ENCODE peak calls at places on chromosomes 11 and 22, in five cellular contexts. One of them, this sample, is unnamed.

GRCh38 chr11:72814831-72815618 is 814 bp downstream of the ATG16L2 start:
- DNase-seq in GM12892: no peak
- DNase-seq in uterus: no peak
- DNase-seq in body of pancreas: peak
- DNase-seq in heart left ventricle: no peak
- DNase-seq in this sample: peak

GRCh38 chr11:124644426-124645280 is 22.0 kb downstream of the TBRG1 start:
- DNase-seq in GM12892: no peak
- DNase-seq in uterus: peak
- DNase-seq in body of pancreas: peak
- DNase-seq in heart left ventricle: no peak
- DNase-seq in this sample: peak

GRCh38 chr22:36385491-36386350 is 2.0 kb downstream of the MYH9 start:
- DNase-seq in heart left ventricle: no peak
- DNase-seq in uterus: peak
- DNase-seq in body of pancreas: peak
- DNase-seq in GM12892: no peak
- DNase-seq in this sample: no peak

GRCh38 chr11:119339581-119340334 is 925 bp downstream of the C1QTNF5 start:
- DNase-seq in heart left ventricle: peak
- DNase-seq in body of pancreas: peak
- DNase-seq in uterus: peak
- DNase-seq in GM12892: no peak
- DNase-seq in this sample: no peak

GRCh38 chr11:68004551-68005335 is 846 bp upstream of the UNC93B1 start:
- DNase-seq in uterus: no peak
- DNase-seq in GM12892: no peak
- DNase-seq in heart left ventricle: no peak
- DNase-seq in body of pancreas: no peak
- DNase-seq in this sample: no peak

GRCh38 chr11:69312418-69313399 is 18.8 kb downstream of the MYEOV start:
- DNase-seq in heart left ventricle: peak
- DNase-seq in uterus: no peak
- DNase-seq in GM12892: no peak
- DNase-seq in body of pancreas: peak
- DNase-seq in this sample: no peak

GRCh38 chr11:131533164-131533563 is 162.7 kb downstream of the NTM start:
- DNase-seq in GM12892: no peak
- DNase-seq in uterus: no peak
- DNase-seq in body of pancreas: no peak
- DNase-seq in heart left ventricle: no peak
- DNase-seq in this sample: no peak

GRCh38 chr11:117597083-117597482 is 199.9 kb downstream of the DSCAML1 start:
- DNase-seq in heart left ventricle: no peak
- DNase-seq in GM12892: no peak
- DNase-seq in body of pancreas: peak
- DNase-seq in uterus: no peak
- DNase-seq in this sample: peak

GRCh38 chr11:68461284-68461861 is 821 bp downstream of the PPP6R3 start:
- DNase-seq in uterus: no peak
- DNase-seq in heart left ventricle: no peak
- DNase-seq in GM12892: no peak
- DNase-seq in body of pancreas: peak
- DNase-seq in this sample: peak

GRCh38 chr11:58546841-58547240 is 28.8 kb downstream of the LPXN start:
- DNase-seq in GM12892: no peak
- DNase-seq in body of pancreas: no peak
- DNase-seq in heart left ventricle: no peak
- DNase-seq in uterus: no peak
- DNase-seq in this sample: no peak

GRCh38 chr11:848380-848931 is 5.8 kb downstream of the TSPAN4 start:
- DNase-seq in body of pancreas: peak
- DNase-seq in GM12892: peak
- DNase-seq in uterus: no peak
- DNase-seq in heart left ventricle: no peak
- DNase-seq in this sample: peak

GRCh38 chr11:73308003-73308962 is at the start of gene ARHGEF17:
- DNase-seq in GM12892: no peak
- DNase-seq in body of pancreas: peak
- DNase-seq in heart left ventricle: peak
- DNase-seq in uterus: peak
- DNase-seq in this sample: no peak

GRCh38 chr11:16791494-16791961 is 53.1 kb downstream of the C11orf58 start:
- DNase-seq in GM12892: no peak
- DNase-seq in heart left ventricle: no peak
- DNase-seq in uterus: no peak
- DNase-seq in body of pancreas: no peak
- DNase-seq in this sample: peak

GRCh38 chr11:78564037-78564888 is 10.4 kb downstream of the NARS2 start:
- DNase-seq in body of pancreas: peak
- DNase-seq in heart left ventricle: no peak
- DNase-seq in GM12892: no peak
- DNase-seq in uterus: no peak
- DNase-seq in this sample: no peak

GRCh38 chr11:61372659-61373058 is 10.5 kb downstream of the TMEM138 start:
- DNase-seq in GM12892: no peak
- DNase-seq in uterus: no peak
- DNase-seq in heart left ventricle: no peak
- DNase-seq in body of pancreas: no peak
- DNase-seq in this sample: no peak

GRCh38 chr11:85310479-85310878 is 316.7 kb downstream of the DLG2 start:
- DNase-seq in GM12892: no peak
- DNase-seq in uterus: no peak
- DNase-seq in heart left ventricle: no peak
- DNase-seq in body of pancreas: no peak
- DNase-seq in this sample: no peak

GRCh38 chr11:61718613-61719302 is 33.7 kb upstream of the MYRF start:
- DNase-seq in GM12892: no peak
- DNase-seq in body of pancreas: no peak
- DNase-seq in uterus: peak
- DNase-seq in heart left ventricle: no peak
- DNase-seq in this sample: no peak

GRCh38 chr22:36267058-36267457 is 14.1 kb downstream of the APOL1 start:
- DNase-seq in body of pancreas: no peak
- DNase-seq in uterus: peak
- DNase-seq in heart left ventricle: no peak
- DNase-seq in GM12892: no peak
- DNase-seq in this sample: no peak

GRCh38 chr11:18379201-18379600 is 15.2 kb upstream of the LDHA start:
- DNase-seq in GM12892: no peak
- DNase-seq in body of pancreas: peak
- DNase-seq in heart left ventricle: no peak
- DNase-seq in uterus: no peak
- DNase-seq in this sample: no peak

GRCh38 chr11:17547051-17547577 is at the start of gene OTOG:
- DNase-seq in GM12892: no peak
- DNase-seq in body of pancreas: no peak
- DNase-seq in heart left ventricle: no peak
- DNase-seq in uterus: no peak
- DNase-seq in this sample: no peak

GRCh38 chr11:61890536-61891330 is 612 bp downstream of the FADS3 start:
- DNase-seq in heart left ventricle: no peak
- DNase-seq in uterus: peak
- DNase-seq in GM12892: no peak
- DNase-seq in body of pancreas: peak
- DNase-seq in this sample: peak

GRCh38 chr11:61949169-61950034 is 749 bp upstream of the BEST1 start:
- DNase-seq in uterus: peak
- DNase-seq in body of pancreas: peak
- DNase-seq in GM12892: no peak
- DNase-seq in heart left ventricle: peak
- DNase-seq in this sample: peak

GRCh38 chr22:49767355-49768062 is 60.2 kb downstream of the BRD1 start:
- DNase-seq in heart left ventricle: peak
- DNase-seq in GM12892: no peak
- DNase-seq in uterus: no peak
- DNase-seq in body of pancreas: no peak
- DNase-seq in this sample: peak

GRCh38 chr22:17628304-17629166 is at the start of gene ATP6V1E1:
- DNase-seq in body of pancreas: peak
- DNase-seq in heart left ventricle: peak
- DNase-seq in GM12892: peak
- DNase-seq in uterus: peak
- DNase-seq in this sample: peak

GRCh38 chr11:96307748-96308133 is 35.3 kb downstream of the MAML2 start:
- DNase-seq in GM12892: no peak
- DNase-seq in heart left ventricle: no peak
- DNase-seq in body of pancreas: no peak
- DNase-seq in uterus: no peak
- DNase-seq in this sample: no peak

GRCh38 chr22:27251563-27251962 is 550.0 kb downstream of the MN1 start:
- DNase-seq in heart left ventricle: no peak
- DNase-seq in body of pancreas: peak
- DNase-seq in GM12892: no peak
- DNase-seq in uterus: no peak
- DNase-seq in this sample: no peak

GRCh38 chr11:130729678-130730300 is 186.5 kb downstream of the SNX19 start:
- DNase-seq in body of pancreas: no peak
- DNase-seq in heart left ventricle: no peak
- DNase-seq in uterus: no peak
- DNase-seq in GM12892: no peak
- DNase-seq in this sample: no peak

GRCh38 chr11:134025086-134025437 is 43.8 kb upstream of the JAM3 start:
- DNase-seq in uterus: no peak
- DNase-seq in heart left ventricle: peak
- DNase-seq in GM12892: no peak
- DNase-seq in body of pancreas: no peak
- DNase-seq in this sample: peak

GRCh38 chr22:22076937-22077703 is 94.5 kb upstream of the TOP3B start:
- DNase-seq in body of pancreas: no peak
- DNase-seq in uterus: no peak
- DNase-seq in heart left ventricle: no peak
- DNase-seq in GM12892: no peak
- DNase-seq in this sample: no peak

GRCh38 chr11:78203184-78203583 is 14.5 kb downstream of the USP35 start:
- DNase-seq in body of pancreas: peak
- DNase-seq in heart left ventricle: no peak
- DNase-seq in GM12892: no peak
- DNase-seq in uterus: no peak
- DNase-seq in this sample: no peak

GRCh38 chr11:60867871-60868681 is 734 bp downstream of the ZP1 start:
- DNase-seq in uterus: no peak
- DNase-seq in heart left ventricle: no peak
- DNase-seq in body of pancreas: no peak
- DNase-seq in GM12892: no peak
- DNase-seq in this sample: no peak

GRCh38 chr22:46006379-46007002 is 29.5 kb upstream of the WNT7B start:
- DNase-seq in body of pancreas: peak
- DNase-seq in heart left ventricle: peak
- DNase-seq in uterus: peak
- DNase-seq in GM12892: peak
- DNase-seq in this sample: peak
- TF ChIP-seq POLR2A in body of pancreas: no peak
- TF ChIP-seq POLR2A in heart left ventricle: no peak
- TF ChIP-seq POLR2A in uterus: no peak
- TF ChIP-seq POLR2A in GM12892: no peak
- TF ChIP-seq POLR2A in this sample: no peak

DNA sequence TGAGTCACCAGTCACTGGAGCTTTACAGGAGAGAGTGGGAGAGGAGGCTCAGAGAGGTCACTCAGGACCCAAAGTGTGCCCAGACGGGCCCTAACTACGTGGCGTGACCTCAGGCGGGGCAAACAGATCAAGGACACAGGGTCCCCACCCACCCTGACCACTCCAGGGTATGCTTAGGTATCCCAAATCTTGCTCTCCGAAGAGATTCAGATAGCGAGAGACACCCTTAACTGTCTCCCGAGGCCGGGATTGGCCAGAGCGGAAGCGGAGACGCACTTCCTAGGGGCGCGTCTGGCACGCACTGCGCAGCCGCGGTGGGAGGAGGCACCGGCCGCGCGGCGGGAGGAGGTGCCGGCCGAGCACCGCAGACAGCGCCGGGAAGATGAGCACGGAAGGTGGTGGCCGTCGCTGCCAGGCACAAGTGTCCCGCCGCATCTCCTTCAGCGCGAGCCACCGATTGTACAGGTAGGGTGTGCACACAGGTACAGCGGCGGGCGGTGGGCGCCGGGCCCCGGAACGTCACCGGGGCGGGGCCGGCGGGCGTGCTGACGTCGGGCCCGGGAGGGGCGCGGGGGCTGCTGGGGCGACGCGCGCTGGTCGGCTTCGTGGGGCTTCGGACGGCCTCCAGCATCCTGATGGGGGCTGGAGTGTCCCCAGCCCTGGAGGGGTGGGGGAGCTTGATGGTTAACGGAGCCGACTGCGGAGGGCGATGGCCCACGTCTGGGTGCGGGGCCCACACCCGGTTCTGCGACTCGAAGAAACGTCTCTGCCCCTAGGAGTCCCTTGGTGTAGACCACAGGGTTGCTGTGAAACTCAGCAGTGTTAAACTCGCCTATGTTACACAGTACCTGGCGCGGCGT is at the start of gene PTS:
- DNase-seq in body of pancreas: peak
- DNase-seq in GM12892: peak
- DNase-seq in uterus: peak
- DNase-seq in heart left ventricle: peak
- DNase-seq in this sample: peak
- TF ChIP-seq POLR2A in body of pancreas: peak
- TF ChIP-seq POLR2A in GM12892: peak
- TF ChIP-seq POLR2A in uterus: peak
- TF ChIP-seq POLR2A in heart left ventricle: no peak
- TF ChIP-seq POLR2A in this sample: peak

GRCh38 chr11:46242961-46243795 is 34.3 kb upstream of the CREB3L1 start:
- DNase-seq in heart left ventricle: peak
- DNase-seq in uterus: peak
- DNase-seq in body of pancreas: peak
- DNase-seq in GM12892: peak
- DNase-seq in this sample: peak
- TF ChIP-seq POLR2A in heart left ventricle: peak
- TF ChIP-seq POLR2A in uterus: peak
- TF ChIP-seq POLR2A in body of pancreas: no peak
- TF ChIP-seq POLR2A in GM12892: peak
- TF ChIP-seq POLR2A in this sample: peak

DNA sequence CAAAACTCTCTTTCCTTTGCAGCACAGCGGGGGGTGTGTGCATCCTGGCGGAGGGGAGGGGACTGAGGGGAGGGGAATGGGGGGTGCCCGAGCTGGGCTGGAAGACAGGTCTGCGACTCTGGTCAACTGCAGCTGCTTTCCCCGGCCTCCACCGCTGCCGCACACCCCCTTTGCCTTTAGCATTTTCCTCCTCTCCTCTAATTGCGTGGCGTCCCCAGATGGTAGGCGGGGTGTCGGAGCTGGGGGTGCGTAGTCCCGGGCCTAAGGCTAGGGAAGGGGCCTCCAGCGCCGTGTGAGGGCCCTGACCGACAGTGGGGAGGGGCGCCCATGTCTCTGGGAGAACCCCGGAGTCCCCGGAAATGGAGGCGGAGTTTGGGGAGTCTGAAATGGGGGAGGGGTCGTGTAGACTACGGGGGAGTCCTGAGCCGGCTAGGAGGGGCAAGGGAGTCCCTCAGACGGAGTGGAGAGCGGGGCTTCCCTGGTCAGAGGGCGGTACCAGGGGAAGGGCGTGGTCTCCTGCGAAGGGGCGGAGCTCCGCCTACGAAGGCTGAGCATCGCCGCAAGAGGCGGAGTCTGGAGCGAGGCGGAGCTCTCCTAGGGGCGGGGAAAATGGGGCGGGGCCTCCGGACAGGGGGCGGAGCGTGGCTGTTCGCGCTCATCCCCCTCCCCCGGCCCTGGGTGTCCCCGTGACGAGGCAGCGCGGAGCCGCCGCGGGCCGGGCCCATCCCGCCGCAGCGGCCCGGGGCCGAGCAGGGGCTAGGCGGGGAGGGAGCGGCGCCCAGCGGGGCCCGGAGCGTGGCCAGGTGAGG is at the start of gene PELI3:
- DNase-seq in heart left ventricle: peak
- DNase-seq in uterus: peak
- DNase-seq in GM12892: peak
- DNase-seq in body of pancreas: peak
- DNase-seq in this sample: peak
- TF ChIP-seq POLR2A in heart left ventricle: no peak
- TF ChIP-seq POLR2A in uterus: peak
- TF ChIP-seq POLR2A in GM12892: no peak
- TF ChIP-seq POLR2A in body of pancreas: no peak
- TF ChIP-seq POLR2A in this sample: peak

This sample was measured in H54.